ENCODE peak calls at places on chromosomes 3 and 15, in five cellular contexts. One of them, this sample, is unnamed.

GRCh38 chr15:31822463-31822862 is 207.9 kb upstream of the CHRNA7 start:
- DNase-seq in stomach: no peak
- DNase-seq in tibial nerve: no peak
- DNase-seq in CD8-positive, alpha-beta T cell: no peak
- DNase-seq in coronary artery: no peak
- DNase-seq in this sample: no peak

GRCh38 chr3:41095702-41096101 is 103.6 kb upstream of the CTNNB1 start:
- DNase-seq in coronary artery: no peak
- DNase-seq in tibial nerve: no peak
- DNase-seq in stomach: no peak
- DNase-seq in CD8-positive, alpha-beta T cell: no peak
- DNase-seq in this sample: no peak

GRCh38 chr3:10753964-10754363 is 62.1 kb upstream of the SLC6A11 start:
- DNase-seq in tibial nerve: no peak
- DNase-seq in CD8-positive, alpha-beta T cell: peak; percentile 53
- DNase-seq in coronary artery: peak; percentile 9
- DNase-seq in stomach: no peak
- DNase-seq in this sample: no peak

GRCh38 chr3:124639406-124640237 is 90.6 kb upstream of the UMPS start:
- DNase-seq in coronary artery: no peak
- DNase-seq in CD8-positive, alpha-beta T cell: no peak
- DNase-seq in stomach: no peak
- DNase-seq in tibial nerve: no peak
- DNase-seq in this sample: no peak

GRCh38 chr3:45864760-45865567 is 21.4 kb upstream of the CCR9 start:
- DNase-seq in coronary artery: no peak
- DNase-seq in CD8-positive, alpha-beta T cell: no peak
- DNase-seq in stomach: no peak
- DNase-seq in tibial nerve: no peak
- DNase-seq in this sample: no peak

GRCh38 chr3:52237659-52238172 is 1.2 kb downstream of the TWF2 start:
- DNase-seq in CD8-positive, alpha-beta T cell: no peak
- DNase-seq in tibial nerve: peak; percentile 70
- DNase-seq in stomach: peak; percentile 83
- DNase-seq in coronary artery: peak; percentile 89
- DNase-seq in this sample: peak; percentile 90

GRCh38 chr3:72836923-72837322 is 11.3 kb downstream of the SHQ1 start:
- DNase-seq in tibial nerve: no peak
- DNase-seq in stomach: peak; percentile 90
- DNase-seq in CD8-positive, alpha-beta T cell: no peak
- DNase-seq in coronary artery: peak; percentile 85
- DNase-seq in this sample: peak; percentile 28

GRCh38 chr3:87128006-87128405 is 99.1 kb upstream of the CHMP2B start:
- DNase-seq in coronary artery: no peak
- DNase-seq in CD8-positive, alpha-beta T cell: no peak
- DNase-seq in stomach: no peak
- DNase-seq in tibial nerve: no peak
- DNase-seq in this sample: no peak

GRCh38 chr15:64501396-64501716 is 41.0 kb downstream of the ZNF609 start:
- DNase-seq in coronary artery: no peak
- DNase-seq in stomach: no peak
- DNase-seq in CD8-positive, alpha-beta T cell: no peak
- DNase-seq in tibial nerve: no peak
- DNase-seq in this sample: no peak

GRCh38 chr3:141241248-141242034 is 9.8 kb downstream of the PXYLP1 start:
- DNase-seq in stomach: no peak
- DNase-seq in tibial nerve: no peak
- DNase-seq in CD8-positive, alpha-beta T cell: no peak
- DNase-seq in coronary artery: no peak
- DNase-seq in this sample: no peak

GRCh38 chr3:78666458-78666800 is 1101.4 kb downstream of the ROBO1 start:
- DNase-seq in tibial nerve: no peak
- DNase-seq in stomach: no peak
- DNase-seq in coronary artery: no peak
- DNase-seq in CD8-positive, alpha-beta T cell: no peak
- DNase-seq in this sample: no peak

GRCh38 chr3:115980709-115981108 is 357.4 kb downstream of the GAP43 start:
- DNase-seq in tibial nerve: no peak
- DNase-seq in coronary artery: no peak
- DNase-seq in CD8-positive, alpha-beta T cell: no peak
- DNase-seq in stomach: no peak
- DNase-seq in this sample: no peak

GRCh38 chr3:129460572-129460971 is 20.5 kb downstream of the IFT122 start:
- DNase-seq in CD8-positive, alpha-beta T cell: no peak
- DNase-seq in coronary artery: no peak
- DNase-seq in tibial nerve: no peak
- DNase-seq in stomach: no peak
- DNase-seq in this sample: no peak
- H3K27ac ChIP-seq in CD8-positive, alpha-beta T cell: no peak overlapping the region
- H3K27ac ChIP-seq in coronary artery: no peak overlapping the region
- H3K27ac ChIP-seq in tibial nerve: peak overlapping the region; percentile 63
- H3K27ac ChIP-seq in stomach: no peak overlapping the region
- H3K27ac ChIP-seq in this sample: no peak overlapping the region

GRCh38 chr3:177905173-177905894 is 630.9 kb upstream of the KCNMB2 start:
- DNase-seq in CD8-positive, alpha-beta T cell: no peak
- DNase-seq in tibial nerve: no peak
- DNase-seq in coronary artery: no peak
- DNase-seq in stomach: no peak
- DNase-seq in this sample: no peak
- H3K4me3 ChIP-seq in CD8-positive, alpha-beta T cell: no peak overlapping the region
- H3K4me3 ChIP-seq in tibial nerve: no peak overlapping the region
- H3K4me3 ChIP-seq in coronary artery: no peak overlapping the region
- H3K4me3 ChIP-seq in stomach: no peak overlapping the region
- H3K4me3 ChIP-seq in this sample: no peak overlapping the region

DNA sequence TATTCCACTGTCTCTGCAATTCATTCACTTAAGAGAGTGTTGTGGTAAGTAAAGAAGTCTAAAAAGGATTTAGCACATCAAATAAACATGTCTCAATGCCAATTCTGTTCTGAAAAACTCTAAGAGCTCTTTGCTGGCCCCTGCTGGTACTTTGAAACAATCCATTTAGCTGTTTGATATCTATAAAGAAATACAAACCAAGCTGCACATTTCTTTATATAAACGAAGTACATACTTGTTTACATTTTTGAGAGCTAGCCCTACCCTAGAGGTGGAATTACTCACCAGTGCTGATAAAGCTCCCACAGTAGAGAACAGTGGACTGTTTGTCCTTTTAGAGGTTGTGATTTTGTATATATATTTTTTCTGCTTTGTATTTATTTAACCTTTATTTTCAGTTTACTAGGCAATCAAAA is 75.5 kb downstream of the NEDD4 start:
- DNase-seq in stomach: peak; percentile 52
- DNase-seq in tibial nerve: no peak
- DNase-seq in CD8-positive, alpha-beta T cell: no peak
- DNase-seq in coronary artery: no peak
- DNase-seq in this sample: no peak
- H3K27ac ChIP-seq in stomach: peak overlapping the region; percentile 19
- H3K27ac ChIP-seq in tibial nerve: no peak overlapping the region
- H3K27ac ChIP-seq in CD8-positive, alpha-beta T cell: no peak overlapping the region
- H3K27ac ChIP-seq in coronary artery: no peak overlapping the region
- H3K27ac ChIP-seq in this sample: no peak overlapping the region

GRCh38 chr3:183481582-183481981 is 53.2 kb upstream of the MCF2L2 start:
- DNase-seq in coronary artery: no peak
- DNase-seq in stomach: no peak
- DNase-seq in CD8-positive, alpha-beta T cell: no peak
- DNase-seq in tibial nerve: no peak
- DNase-seq in this sample: no peak

GRCh38 chr3:183475019-183475418 is 46.6 kb upstream of the MCF2L2 start:
- DNase-seq in tibial nerve: no peak
- DNase-seq in CD8-positive, alpha-beta T cell: no peak
- DNase-seq in coronary artery: no peak
- DNase-seq in stomach: no peak
- DNase-seq in this sample: no peak

GRCh38 chr3:183473969-183474368 is 45.5 kb upstream of the MCF2L2 start:
- DNase-seq in CD8-positive, alpha-beta T cell: no peak
- DNase-seq in coronary artery: no peak
- DNase-seq in tibial nerve: no peak
- DNase-seq in stomach: no peak
- DNase-seq in this sample: no peak

GRCh38 chr3:183477801-183478456 is 49.5 kb upstream of the MCF2L2 start:
- DNase-seq in coronary artery: no peak
- DNase-seq in stomach: no peak
- DNase-seq in CD8-positive, alpha-beta T cell: no peak
- DNase-seq in tibial nerve: no peak
- DNase-seq in this sample: no peak

DNA sequence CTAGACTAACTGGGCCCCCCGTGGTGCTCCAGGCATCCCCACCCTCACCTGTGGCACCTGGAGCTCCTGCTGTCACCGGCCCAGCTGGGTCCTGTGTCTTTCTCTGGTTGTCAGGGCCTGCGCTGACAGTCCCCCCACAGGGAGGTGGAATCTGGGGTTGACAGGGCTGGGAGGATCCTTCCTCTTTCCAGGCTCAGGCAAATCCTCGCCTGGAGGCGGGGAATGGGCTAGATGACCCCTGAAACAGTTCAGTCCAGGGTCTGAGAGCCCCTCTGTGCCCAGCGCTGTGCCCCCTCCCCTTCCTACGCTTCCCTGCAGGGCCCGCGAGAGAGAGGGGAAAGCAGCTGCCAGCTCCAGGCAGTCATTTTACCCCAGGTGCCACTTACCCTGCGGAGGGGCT is 50.1 kb upstream of the MCF2L2 start:
- DNase-seq in CD8-positive, alpha-beta T cell: no peak
- DNase-seq in stomach: peak; percentile 10
- DNase-seq in coronary artery: no peak
- DNase-seq in tibial nerve: no peak
- DNase-seq in this sample: no peak
- H3K4me3 ChIP-seq in CD8-positive, alpha-beta T cell: no peak overlapping the region
- H3K4me3 ChIP-seq in stomach: no peak overlapping the region
- H3K4me3 ChIP-seq in coronary artery: no peak overlapping the region
- H3K4me3 ChIP-seq in tibial nerve: no peak overlapping the region
- H3K4me3 ChIP-seq in this sample: no peak overlapping the region

DNA sequence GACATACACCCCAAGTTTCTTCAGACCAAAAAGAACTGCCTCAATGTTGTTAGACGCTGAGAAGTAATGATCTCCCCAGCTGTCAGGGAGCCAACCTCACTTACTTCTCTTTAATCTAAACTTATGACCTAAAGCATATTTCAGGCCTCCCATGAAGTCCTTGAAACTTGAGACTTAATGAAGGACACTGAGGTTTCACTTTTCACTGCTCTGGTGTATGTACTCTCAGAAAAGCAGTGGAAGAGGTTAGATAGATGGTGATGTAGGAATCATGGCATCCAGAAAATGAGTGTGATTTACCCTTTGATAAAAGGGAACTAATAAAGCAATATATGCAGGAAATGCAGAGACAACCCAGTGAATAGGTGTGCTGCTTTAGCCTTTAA is 95.5 kb upstream of the CTDSPL start:
- DNase-seq in CD8-positive, alpha-beta T cell: no peak
- DNase-seq in tibial nerve: no peak
- DNase-seq in coronary artery: no peak
- DNase-seq in stomach: no peak
- DNase-seq in this sample: no peak
- H3K27ac ChIP-seq in CD8-positive, alpha-beta T cell: no peak overlapping the region
- H3K27ac ChIP-seq in tibial nerve: peak overlapping the region; percentile 39
- H3K27ac ChIP-seq in coronary artery: peak overlapping the region; percentile 81
- H3K27ac ChIP-seq in stomach: peak overlapping the region; percentile 78
- H3K27ac ChIP-seq in this sample: peak overlapping the region; percentile 54

GRCh38 chr3:64740232-64740631 is 52.4 kb upstream of the ADAMTS9 start:
- DNase-seq in CD8-positive, alpha-beta T cell: no peak
- DNase-seq in stomach: no peak
- DNase-seq in coronary artery: peak; percentile 71
- DNase-seq in tibial nerve: no peak
- DNase-seq in this sample: no peak
- H3K4me3 ChIP-seq in CD8-positive, alpha-beta T cell: no peak overlapping the region
- H3K4me3 ChIP-seq in stomach: no peak overlapping the region
- H3K4me3 ChIP-seq in coronary artery: peak overlapping the region; percentile 19
- H3K4me3 ChIP-seq in tibial nerve: no peak overlapping the region
- H3K4me3 ChIP-seq in this sample: no peak overlapping the region

GRCh38 chr3:65666426-65667091 is 372.2 kb downstream of the MAGI1 start:
- DNase-seq in CD8-positive, alpha-beta T cell: no peak
- DNase-seq in tibial nerve: no peak
- DNase-seq in stomach: no peak
- DNase-seq in coronary artery: no peak
- DNase-seq in this sample: no peak

GRCh38 chr3:65664436-65664835 is 374.3 kb downstream of the MAGI1 start:
- DNase-seq in CD8-positive, alpha-beta T cell: no peak
- DNase-seq in coronary artery: no peak
- DNase-seq in stomach: no peak
- DNase-seq in tibial nerve: no peak
- DNase-seq in this sample: no peak

GRCh38 chr3:65667963-65668362 is 370.8 kb downstream of the MAGI1 start:
- DNase-seq in tibial nerve: no peak
- DNase-seq in stomach: no peak
- DNase-seq in coronary artery: no peak
- DNase-seq in CD8-positive, alpha-beta T cell: no peak
- DNase-seq in this sample: no peak

GRCh38 chr3:65664927-65665326 is 373.8 kb downstream of the MAGI1 start:
- DNase-seq in CD8-positive, alpha-beta T cell: no peak
- DNase-seq in tibial nerve: no peak
- DNase-seq in coronary artery: no peak
- DNase-seq in stomach: no peak
- DNase-seq in this sample: no peak

DNA sequence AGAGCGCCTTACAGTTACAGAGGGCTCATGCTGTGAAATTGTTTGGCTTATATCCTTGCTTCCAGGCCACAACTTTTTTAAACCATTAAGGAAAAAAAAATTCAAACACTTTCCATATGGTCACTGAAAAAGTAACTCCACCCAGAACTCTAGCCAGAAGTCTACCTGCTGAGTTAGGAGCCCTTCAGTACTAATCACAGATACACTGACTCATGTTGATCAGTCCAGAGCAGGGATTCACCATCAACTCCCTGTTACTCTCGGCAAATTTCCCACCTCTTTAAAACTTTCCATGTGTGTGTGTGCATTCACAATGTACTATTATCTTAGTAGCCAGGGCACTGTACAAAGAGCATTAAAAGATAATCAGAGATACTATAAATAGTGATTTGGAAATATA is 372.8 kb downstream of the MAGI1 start:
- DNase-seq in stomach: no peak
- DNase-seq in tibial nerve: no peak
- DNase-seq in CD8-positive, alpha-beta T cell: no peak
- DNase-seq in coronary artery: no peak
- DNase-seq in this sample: no peak
- H3K27ac ChIP-seq in stomach: no peak overlapping the region
- H3K27ac ChIP-seq in tibial nerve: no peak overlapping the region
- H3K27ac ChIP-seq in CD8-positive, alpha-beta T cell: no peak overlapping the region
- H3K27ac ChIP-seq in coronary artery: no peak overlapping the region
- H3K27ac ChIP-seq in this sample: no peak overlapping the region

DNA sequence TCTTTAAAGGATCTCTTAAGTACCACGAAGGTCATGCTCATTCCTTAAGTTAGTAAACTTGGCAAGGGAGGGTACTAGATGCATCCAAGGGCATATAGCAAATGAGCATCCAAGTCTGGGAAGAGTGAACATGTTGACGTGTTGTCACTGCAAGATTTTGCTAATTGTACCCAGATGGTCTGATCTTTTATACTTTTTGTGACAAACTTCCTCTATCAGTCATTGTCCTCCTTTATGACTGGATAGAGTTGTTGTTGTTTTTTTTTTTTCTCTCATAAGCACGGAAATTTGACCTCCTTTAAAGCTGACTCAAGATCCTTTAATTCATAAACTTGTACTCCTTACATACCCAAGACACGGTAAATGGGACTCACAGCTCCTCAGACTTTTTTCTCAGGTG is 121.3 kb downstream of the CHST2 start:
- DNase-seq in stomach: no peak
- DNase-seq in tibial nerve: no peak
- DNase-seq in coronary artery: no peak
- DNase-seq in CD8-positive, alpha-beta T cell: no peak
- DNase-seq in this sample: no peak
- H3K4me3 ChIP-seq in stomach: no peak overlapping the region
- H3K4me3 ChIP-seq in tibial nerve: no peak overlapping the region
- H3K4me3 ChIP-seq in coronary artery: no peak overlapping the region
- H3K4me3 ChIP-seq in CD8-positive, alpha-beta T cell: no peak overlapping the region
- H3K4me3 ChIP-seq in this sample: no peak overlapping the region

GRCh38 chr3:185677146-185677829 is 91.2 kb downstream of the SENP2 start:
- DNase-seq in coronary artery: no peak
- DNase-seq in stomach: no peak
- DNase-seq in tibial nerve: no peak
- DNase-seq in CD8-positive, alpha-beta T cell: no peak
- DNase-seq in this sample: no peak
- H3K27ac ChIP-seq in coronary artery: no peak overlapping the region
- H3K27ac ChIP-seq in stomach: no peak overlapping the region
- H3K27ac ChIP-seq in tibial nerve: peak overlapping the region; percentile 0
- H3K27ac ChIP-seq in CD8-positive, alpha-beta T cell: no peak overlapping the region
- H3K27ac ChIP-seq in this sample: no peak overlapping the region